ENCODE peak calls at places on chromosomes 11 and 22, in five cellular contexts. G, U, P, B and F are unnamed samples.

GRCh38 chr11:130999992-131000770 is 83.9 kb upstream of the SNX19 start:
- DNase-seq in U (peak), B (no peak), G (no peak), P (no peak), F (no peak)

GRCh38 chr22:29916007-29916544 is 33.1 kb downstream of the MTMR3 start:
- DNase-seq in U (no peak), P (no peak), B (no peak), G (no peak), F (no peak)

GRCh38 chr22:39250131-39250530 is 5.3 kb upstream of the PDGFB start:
- DNase-seq in G (no peak), U (no peak), P (no peak), B (no peak), F (no peak)

GRCh38 chr11:64772318-64773018 is 5.9 kb downstream of the SF1 start:
- DNase-seq in G (no peak), P (no peak), B (no peak), U (no peak), F (no peak)

GRCh38 chr11:125382211-125382807 is 113.8 kb downstream of the FEZ1 start:
- DNase-seq in B (no peak), P (no peak), U (no peak), G (no peak), F (no peak)

GRCh38 chr22:27783436-27784098 is 18.0 kb downstream of the MN1 start:
- DNase-seq in U (no peak), G (no peak), P (no peak), B (no peak), F (no peak)

GRCh38 chr22:39454385-39454871 is 2.4 kb upstream of the MGAT3 start:
- DNase-seq in P (no peak), B (no peak), U (no peak), G (no peak), F (no peak)

GRCh38 chr11:34053161-34053686 is 1.7 kb downstream of the CAPRIN1 start:
- DNase-seq in B (peak), G (peak), U (no peak), P (peak), F (peak)

GRCh38 chr22:38132136-38132535 is 21.7 kb upstream of the BAIAP2L2 start:
- DNase-seq in U (no peak), G (no peak), P (no peak), B (no peak), F (no peak)

GRCh38 chr11:65814131-65814959 is 19.4 kb upstream of the SNX32 start:
- DNase-seq in G (no peak), P (no peak), U (no peak), B (peak), F (no peak)

GRCh38 chr11:12433571-12434061 is 56.2 kb downstream of the PARVA start:
- DNase-seq in G (no peak), B (no peak), P (no peak), U (peak), F (no peak)

GRCh38 chr11:47507868-47508594 is 44.9 kb downstream of the CELF1 start:
- DNase-seq in B (no peak), G (no peak), U (no peak), P (no peak), F (no peak)

GRCh38 chr11:32121012-32121411 is 30.1 kb downstream of the RCN1 start:
- DNase-seq in U (no peak), P (no peak), B (no peak), G (no peak), F (no peak)

GRCh38 chr11:113725883-113726405 is 19.8 kb upstream of the TMPRSS5 start:
- DNase-seq in G (no peak), P (no peak), U (no peak), B (no peak), F (no peak)

GRCh38 chr11:64294665-64295289 is 3.7 kb downstream of the KCNK4 start:
- DNase-seq in P (no peak), G (no peak), B (no peak), U (no peak), F (no peak)

GRCh38 chr22:37808294-37808657 is 542 bp downstream of the GCAT start:
- DNase-seq in G (no peak), U (no peak), B (no peak), P (no peak), F (no peak)

GRCh38 chr11:2711161-2711560 is 11.4 kb upstream of the KCNQ1OT1 start:
- DNase-seq in U (no peak), B (no peak), G (no peak), P (no peak), F (no peak)

GRCh38 chr11:14567064-14567651 is 47.0 kb upstream of the PSMA1 start:
- DNase-seq in P (no peak), B (no peak), U (no peak), G (no peak), F (no peak)

GRCh38 chr11:43944761-43945311 is 2.4 kb downstream of the C11orf96 start:
- DNase-seq in P (peak), G (peak), B (peak), U (no peak), F (no peak)

GRCh38 chr11:134503596-134503995 is 91.6 kb upstream of the B3GAT1 start:
- DNase-seq in U (no peak), B (no peak), G (no peak), P (no peak), F (no peak)

GRCh38 chr11:106624377-106624776 is 393.9 kb downstream of the GUCY1A2 start:
- DNase-seq in G (no peak), U (no peak), P (no peak), B (no peak), F (no peak)

GRCh38 chr22:21990449-21991308 is 8.1 kb upstream of the TOP3B start:
- DNase-seq in P (no peak), U (no peak), G (no peak), B (no peak), F (no peak)

GRCh38 chr22:48719978-48720661 is 1107.6 kb downstream of the BRD1 start:
- DNase-seq in P (no peak), G (no peak), U (no peak), B (no peak), F (no peak)

GRCh38 chr11:117182551-117182935 is 4.0 kb downstream of the SIDT2 start:
- DNase-seq in B (peak), G (no peak), U (no peak), P (no peak), F (no peak)

GRCh38 chr22:25334091-25334490 is 114.7 kb downstream of the CRYBB2 start:
- DNase-seq in B (no peak), G (peak), P (peak), U (peak), F (no peak)

GRCh38 chr11:29578806-29579205 is 438.0 kb downstream of the KCNA4 start:
- DNase-seq in U (no peak), G (no peak), B (no peak), P (no peak), F (no peak)

GRCh38 chr11:58968251-58968711 is 29.0 kb downstream of the GLYATL1 start:
- DNase-seq in G (no peak), B (no peak), U (no peak), P (peak), F (no peak)

GRCh38 chr11:58958500-58958899 is 19.2 kb downstream of the GLYATL1 start:
- DNase-seq in B (no peak), P (peak), G (peak), U (no peak), F (no peak)

GRCh38 chr11:58957922-58958321 is 18.6 kb downstream of the GLYATL1 start:
- DNase-seq in B (no peak), G (no peak), P (no peak), U (no peak), F (no peak)

GRCh38 chr11:58965246-58965985 is 26.1 kb downstream of the GLYATL1 start:
- DNase-seq in G (no peak), U (no peak), B (no peak), P (no peak), F (no peak)

DNA sequence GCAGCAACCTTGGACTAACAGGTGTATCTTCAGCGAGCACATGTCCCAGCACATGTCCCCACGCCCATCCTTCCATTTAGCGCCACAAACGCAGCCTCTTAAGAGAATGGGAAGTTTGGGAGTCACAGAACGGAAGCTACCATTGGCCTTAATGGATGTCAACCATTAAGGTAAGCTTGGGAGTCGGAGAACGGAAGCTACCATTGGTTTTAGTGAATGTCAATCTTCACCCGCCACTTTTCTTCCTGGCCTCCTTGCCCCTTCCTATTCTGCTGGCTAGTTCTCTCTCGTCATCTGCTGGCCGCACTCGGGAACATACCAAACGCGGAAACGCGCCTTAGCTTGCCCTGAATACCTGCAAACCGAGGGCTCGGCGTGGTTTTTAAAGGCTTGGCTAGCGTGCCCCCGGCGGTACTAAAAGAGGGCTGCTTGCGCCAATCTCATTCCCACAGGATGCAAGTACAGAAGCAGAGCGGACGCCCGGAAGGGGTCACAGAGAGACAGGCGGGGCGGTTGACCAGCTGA is 24.3 kb downstream of the GLYATL1 start:
- DNase-seq in B (peak), P (peak), U (peak), G (no peak), F (no peak)
- TF ChIP-seq CTCF in B (no peak), P (peak), U (peak), G (no peak), F (no peak)

GRCh38 chr22:36368359-36368983 is 19.3 kb downstream of the MYH9 start:
- DNase-seq in U (peak), G (no peak), P (peak), B (no peak), F (no peak)
- TF ChIP-seq CTCF in U (peak), G (no peak), P (no peak), B (peak), F (no peak)

GRCh38 chr11:1267441-1268100 is 41.9 kb downstream of the TOLLIP start:
- DNase-seq in U (no peak), P (no peak), G (peak), B (no peak), F (no peak)
- TF ChIP-seq CTCF in U (no peak), P (no peak), G (no peak), B (no peak), F (no peak)

DNA sequence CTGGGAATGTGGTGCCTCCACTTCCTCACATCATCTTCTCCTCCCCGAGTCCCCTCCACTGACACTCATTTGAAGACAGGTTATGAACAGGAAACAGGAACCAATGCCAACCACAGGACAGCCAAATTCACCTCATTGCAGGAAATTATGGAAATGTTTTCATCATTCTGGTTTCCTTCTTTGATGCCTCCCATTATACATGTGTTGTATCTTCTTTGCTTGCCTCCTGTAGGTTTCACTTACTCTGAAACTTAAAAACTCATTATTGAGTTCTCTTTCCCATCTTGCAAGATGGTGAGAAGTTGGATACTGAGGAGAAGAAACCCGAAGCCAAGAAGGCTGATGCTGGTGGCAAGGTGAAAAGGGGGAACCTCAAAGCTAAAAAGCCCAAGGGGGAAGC is 108.5 kb downstream of the PHF21B start:
- DNase-seq in P (no peak), U (no peak), B (no peak), G (no peak), F (no peak)
- TF ChIP-seq CTCF in P (no peak), U (no peak), B (no peak), G (no peak), F (no peak)